ENCODE peak calls at places on chromosomes 1 and 21, in seven cellular contexts. U is left ventricle myocardium inferior, P is cardiac muscle cell, G is psoas muscle, L is heart right ventricle, V is endothelial cell of umbilical vein, N is tibial artery. F is an unnamed sample.

GRCh38 chr1:198556969-198557368 is 16.5 kb upstream of the ATP6V1G3 start:
- DNase-seq in U (peak; percentile 26), P (no peak), G (no peak), L (peak; percentile 45), V (no peak), N (peak; percentile 61), F (peak; percentile 24)

GRCh38 chr1:11880911-11881748 is 22.4 kb upstream of the NPPB start:
- DNase-seq in U (peak; percentile 91), P (no peak), G (peak; percentile 96), L (peak; percentile 90), V (no peak), N (no peak), F (no peak)

GRCh38 chr1:6448749-6449631 is 17.0 kb downstream of the TNFRSF25 start:
- DNase-seq in U (no peak), P (peak; percentile 35), G (no peak), L (no peak), V (peak; percentile 20), N (no peak), F (no peak)

GRCh38 chr1:54569339-54569738 is 21.3 kb downstream of the ACOT11 start:
- DNase-seq in U (no peak), P (peak; percentile 49), G (no peak), L (no peak), V (no peak), N (no peak), F (no peak)

GRCh38 chr1:89834078-89834704 is 13.4 kb downstream of the LRRC8D start:
- DNase-seq in U (no peak), P (no peak), G (no peak), L (no peak), V (no peak), N (no peak), F (no peak)

GRCh38 chr1:93667642-93668041 is 14.0 kb downstream of the BCAR3 start:
- DNase-seq in U (no peak), P (no peak), G (no peak), L (no peak), V (no peak), N (no peak), F (no peak)

GRCh38 chr1:67850611-67851075 is 17.4 kb upstream of the GNG12 start:
- DNase-seq in U (peak; percentile 71), P (peak; percentile 88), G (peak; percentile 87), L (peak; percentile 72), V (peak; percentile 97), N (peak; percentile 89), F (peak; percentile 93)

GRCh38 chr1:156241926-156242325 is at the start of gene BGLAP:
- DNase-seq in U (no peak), P (no peak), G (peak; percentile 35), L (no peak), V (no peak), N (no peak), F (no peak)

GRCh38 chr1:179127163-179127895 is 45.5 kb downstream of the TOR3A start:
- DNase-seq in U (no peak), P (peak; percentile 62), G (no peak), L (no peak), V (peak; percentile 77), N (no peak), F (no peak)

GRCh38 chr1:76868916-76869315 is 1.6 kb downstream of the ST6GALNAC5 start:
- DNase-seq in U (no peak), P (no peak), G (no peak), L (no peak), V (no peak), N (no peak), F (peak; percentile 63)

GRCh38 chr1:86649618-86650017 is 54.8 kb upstream of the SH3GLB1 start:
- DNase-seq in U (no peak), P (no peak), G (peak; percentile 45), L (no peak), V (no peak), N (no peak), F (no peak)

GRCh38 chr1:242212401-242212800 is 213.5 kb upstream of the MAP1LC3C start:
- DNase-seq in U (no peak), P (no peak), G (no peak), L (no peak), V (no peak), N (no peak), F (no peak)

GRCh38 chr1:236016083-236016482 is 48.8 kb downstream of the NID1 start:
- DNase-seq in U (peak; percentile 78), P (peak; percentile 47), G (peak; percentile 86), L (peak; percentile 67), V (no peak), N (peak; percentile 87), F (peak; percentile 73)

GRCh38 chr1:204196068-204196795 is at the start of gene KISS1:
- DNase-seq in U (no peak), P (no peak), G (no peak), L (no peak), V (no peak), N (no peak), F (no peak)

GRCh38 chr1:45887156-45887842 is 83.9 kb downstream of the MAST2 start:
- DNase-seq in U (no peak), P (no peak), G (no peak), L (no peak), V (no peak), N (no peak), F (no peak)

GRCh38 chr1:15088146-15089025 is 65.2 kb upstream of the TMEM51 start:
- DNase-seq in U (no peak), P (no peak), G (no peak), L (no peak), V (no peak), N (no peak), F (no peak)

GRCh38 chr1:245997471-245998258 is 509.4 kb downstream of the SMYD3 start:
- DNase-seq in U (peak; percentile 56), P (peak; percentile 82), G (no peak), L (peak; percentile 71), V (peak; percentile 58), N (no peak), F (no peak)

GRCh38 chr1:201468501-201468843 is 516 bp downstream of the PHLDA3 start:
- DNase-seq in U (peak; percentile 36), P (peak; percentile 50), G (peak; percentile 71), L (no peak), V (peak; percentile 54), N (no peak), F (no peak)

GRCh38 chr1:30191154-30191702 is 532.2 kb downstream of the MATN1 start:
- DNase-seq in U (no peak), P (peak; percentile 90), G (peak; percentile 52), L (no peak), V (no peak), N (no peak), F (peak; percentile 69)

GRCh38 chr1:62386351-62387121 is 50.3 kb upstream of the USP1 start:
- DNase-seq in U (no peak), P (peak; percentile 67), G (no peak), L (no peak), V (no peak), N (no peak), F (no peak)

GRCh38 chr1:116833655-116834054 is 76.1 kb upstream of the PTGFRN start:
- DNase-seq in U (no peak), P (no peak), G (no peak), L (no peak), V (no peak), N (no peak), F (no peak)

GRCh38 chr1:28580706-28581530 is 11.1 kb upstream of the RAB42 start:
- DNase-seq in U (no peak), P (peak; percentile 38), G (no peak), L (no peak), V (peak; percentile 49), N (no peak), F (no peak)

GRCh38 chr1:7899741-7900140 is 40.9 kb downstream of the TNFRSF9 start:
- DNase-seq in U (no peak), P (peak; percentile 53), G (no peak), L (no peak), V (no peak), N (no peak), F (no peak)

GRCh38 chr21:43290529-43291346 is 121.9 kb downstream of the CRYAA start:
- DNase-seq in U (peak; percentile 6), P (no peak), G (peak; percentile 53), L (no peak), V (no peak), N (no peak), F (no peak)

GRCh38 chr1:86445919-86446318 is 21.9 kb downstream of the CLCA2 start:
- DNase-seq in U (no peak), P (no peak), G (no peak), L (no peak), V (no peak), N (no peak), F (no peak)

GRCh38 chr1:21262282-21263051 is 27.8 kb downstream of the ECE1 start:
- DNase-seq in U (peak; percentile 86), P (peak; percentile 93), G (peak; percentile 89), L (peak; percentile 87), V (peak; percentile 74), N (peak; percentile 90), F (peak; percentile 95)

GRCh38 chr1:44111861-44112260 is 6.8 kb upstream of the KLF17 start:
- DNase-seq in U (no peak), P (no peak), G (no peak), L (no peak), V (no peak), N (no peak), F (no peak)

GRCh38 chr1:204587621-204588020 is 71.4 kb downstream of the MDM4 start:
- DNase-seq in U (no peak), P (no peak), G (no peak), L (no peak), V (no peak), N (no peak), F (no peak)

GRCh38 chr1:168443899-168444298 is 99.9 kb downstream of the XCL2 start:
- DNase-seq in U (no peak), P (no peak), G (no peak), L (no peak), V (no peak), N (no peak), F (no peak)

GRCh38 chr1:111633736-111634135 is 14.1 kb downstream of the RAP1A start:
- DNase-seq in U (no peak), P (no peak), G (no peak), L (no peak), V (no peak), N (no peak), F (no peak)
- H3K4me1 ChIP-seq in U (peaks cover 84% of the 10 kb centered on the region), P (peaks cover 6% of the 10 kb centered on the region), G (peaks cover 17% of the 10 kb centered on the region), L (peaks cover 64% of the 10 kb centered on the region), V (no peaks in the 10 kb centered on the region), N (no peaks in the 10 kb centered on the region), F (no peaks in the 10 kb centered on the region)

GRCh38 chr1:13766906-13767564 is 67.0 kb downstream of the PRDM2 start:
- DNase-seq in U (no peak), P (peak; percentile 18), G (no peak), L (no peak), V (no peak), N (no peak), F (no peak)
- H3K36me3 ChIP-seq in U (no peaks in the 10 kb centered on the region), P (no peaks in the 10 kb centered on the region), G (peaks cover 5% of the 10 kb centered on the region), L (no peaks in the 10 kb centered on the region), V (no peaks in the 10 kb centered on the region), N (no peaks in the 10 kb centered on the region), F (no peaks in the 10 kb centered on the region)

GRCh38 chr1:187244623-187245022 is 415.9 kb downstream of the PLA2G4A start:
- DNase-seq in U (no peak), P (peak; percentile 8), G (no peak), L (no peak), V (peak; percentile 66), N (no peak), F (no peak)
- H3K27ac ChIP-seq in U (no peak overlapping the region), P (peak overlapping the region; percentile 30), G (no peak overlapping the region), L (no peak overlapping the region), V (no peak overlapping the region), N (no peak overlapping the region), F (no peak overlapping the region)

DNA sequence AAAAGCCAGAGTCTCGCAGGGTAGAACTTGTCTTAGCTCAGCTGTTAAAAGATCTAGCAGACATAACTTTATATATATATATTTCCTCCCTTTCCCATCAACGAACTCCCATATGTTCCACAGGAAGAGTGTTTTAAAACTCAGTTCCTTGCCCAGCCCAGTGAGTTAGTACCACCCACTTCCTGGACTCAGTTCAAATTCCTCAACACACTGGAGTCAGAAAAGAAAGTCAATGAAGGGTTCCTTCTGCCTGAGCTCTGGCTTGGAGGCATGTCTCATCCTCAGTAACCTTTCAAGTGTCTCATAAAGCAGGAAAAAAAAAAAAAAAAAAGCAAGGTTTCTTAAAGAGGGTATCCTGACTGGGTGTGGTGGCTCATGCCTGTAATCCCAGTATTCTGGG is 15.6 kb downstream of the TPM3 start:
- DNase-seq in U (no peak), P (peak; percentile 89), G (no peak), L (peak; percentile 64), V (peak; percentile 86), N (peak; percentile 34), F (no peak)
- H3K4me1 ChIP-seq in U (peaks cover 62% of the 10 kb centered on the region), P (peaks cover 11% of the 10 kb centered on the region), G (peaks cover 58% of the 10 kb centered on the region), L (peaks cover 58% of the 10 kb centered on the region), V (peaks cover 49% of the 10 kb centered on the region), N (no peaks in the 10 kb centered on the region), F (peaks cover 15% of the 10 kb centered on the region)

F was measured in ascending aorta.